ENCODE peak calls at places on chromosomes 13 and 19, in nine cellular contexts. E is cardiac muscle cell, F is IMR-90, H is AG04450, G is heart right ventricle, O is adrenal gland, J is endothelial cell of umbilical vein, W is colonic mucosa, Y is MM.1S. R is an unnamed sample. For H3K27me3, the result is how much of the 10 kb centered on the place peaks cover.

GRCh38 chr13:99379856-99380255 is 72.7 kb upstream of the GPR183 start:
- DNase-seq in E (no peak), F (no peak), H (no peak), G (no peak), O (no peak), J (no peak), W (no peak), Y (no peak), R (no peak)

GRCh38 chr13:29911781-29912478 is 61.5 kb upstream of the UBL3 start:
- DNase-seq in E (no peak), F (no peak), H (no peak), G (no peak), O (no peak), J (no peak), W (no peak), Y (no peak), R (no peak)

GRCh38 chr13:91247768-91248167 is 99.7 kb upstream of the MIR17HG start:
- DNase-seq in E (peak), F (no peak), H (no peak), G (no peak), O (no peak), J (peak), W (no peak), Y (peak), R (no peak)

GRCh38 chr13:107516517-107516916 is 698.8 kb downstream of the LIG4 start:
- DNase-seq in E (no peak), F (peak), H (no peak), G (no peak), O (no peak), J (no peak), W (no peak), Y (no peak), R (no peak)

GRCh38 chr13:107993239-107993948 is 221.9 kb downstream of the LIG4 start:
- DNase-seq in E (no peak), F (no peak), H (no peak), G (no peak), O (no peak), J (no peak), W (no peak), Y (no peak), R (peak)

GRCh38 chr19:18253716-18254115 is 20.5 kb downstream of the IQCN start:
- DNase-seq in E (no peak), F (no peak), H (no peak), G (no peak), O (no peak), J (no peak), W (peak), Y (no peak), R (no peak)

GRCh38 chr19:8655340-8655709 is 24.9 kb downstream of the NFILZ start:
- DNase-seq in E (no peak), F (no peak), H (no peak), G (no peak), O (no peak), J (no peak), W (no peak), Y (peak), R (no peak)

GRCh38 chr19:2455481-2456300 is 1.1 kb downstream of the LMNB2 start:
- DNase-seq in E (peak), F (no peak), H (no peak), G (peak), O (peak), J (no peak), W (peak), Y (peak), R (no peak)

GRCh38 chr13:20923272-20923671 is 20.7 kb upstream of the XPO4 start:
- DNase-seq in E (no peak), F (no peak), H (no peak), G (no peak), O (no peak), J (no peak), W (no peak), Y (no peak), R (no peak)

GRCh38 chr13:84137292-84137691 is 255.0 kb upstream of the SLITRK1 start:
- DNase-seq in E (peak), F (no peak), H (no peak), G (no peak), O (no peak), J (no peak), W (no peak), Y (peak), R (no peak)

GRCh38 chr13:109951491-109951890 is 165.1 kb upstream of the IRS2 start:
- DNase-seq in E (no peak), F (no peak), H (no peak), G (no peak), O (no peak), J (no peak), W (no peak), Y (no peak), R (no peak)

GRCh38 chr19:55809381-55810058 is 22.3 kb downstream of the NLRP11 start:
- DNase-seq in E (peak), F (peak), H (no peak), G (peak), O (peak), J (peak), W (peak), Y (peak), R (no peak)

GRCh38 chr13:70237131-70237530 is 128.9 kb upstream of the KLHL1 start:
- DNase-seq in E (no peak), F (no peak), H (no peak), G (no peak), O (no peak), J (no peak), W (no peak), Y (no peak), R (no peak)

GRCh38 chr19:16040642-16041041 is 35.7 kb upstream of the TPM4 start:
- DNase-seq in E (peak), F (peak), H (no peak), G (no peak), O (no peak), J (peak), W (no peak), Y (no peak), R (no peak)

GRCh38 chr13:41562541-41563178 is 105.3 kb downstream of the RGCC start:
- DNase-seq in E (no peak), F (no peak), H (no peak), G (no peak), O (no peak), J (no peak), W (no peak), Y (no peak), R (no peak)

GRCh38 chr19:17602217-17602616 is 46.8 kb downstream of the COLGALT1 start:
- DNase-seq in E (no peak), F (no peak), H (no peak), G (no peak), O (no peak), J (no peak), W (no peak), Y (no peak), R (no peak)

GRCh38 chr19:51740356-51740755 is 11.3 kb downstream of the FPR1 start:
- DNase-seq in E (no peak), F (no peak), H (no peak), G (no peak), O (no peak), J (no peak), W (no peak), Y (no peak), R (no peak)

GRCh38 chr13:102440259-102440936 is 38.5 kb upstream of the FGF14 start:
- DNase-seq in E (no peak), F (no peak), H (no peak), G (no peak), O (no peak), J (no peak), W (peak), Y (peak), R (peak)

GRCh38 chr19:39592381-39592780 is 9.9 kb upstream of the LGALS13 start:
- DNase-seq in E (no peak), F (no peak), H (no peak), G (no peak), O (no peak), J (no peak), W (no peak), Y (no peak), R (no peak)

GRCh38 chr13:92175330-92175729 is 776.9 kb downstream of the GPC5 start:
- DNase-seq in E (peak), F (peak), H (peak), G (no peak), O (no peak), J (no peak), W (peak), Y (peak), R (peak)

GRCh38 chr13:97191615-97192014 is 30.5 kb upstream of the MBNL2 start:
- DNase-seq in E (no peak), F (no peak), H (no peak), G (no peak), O (no peak), J (no peak), W (no peak), Y (no peak), R (no peak)

GRCh38 chr19:30682576-30683536 is 310.7 kb downstream of the ZNF536 start:
- DNase-seq in E (peak), F (peak), H (peak), G (peak), O (peak), J (peak), W (peak), Y (peak), R (no peak)

GRCh38 chr19:51097166-51097736 is 11.0 kb downstream of the CTU1 start:
- DNase-seq in E (peak), F (peak), H (no peak), G (peak), O (peak), J (peak), W (peak), Y (peak), R (no peak)

GRCh38 chr13:60990032-60990733 is 425.5 kb downstream of the PCDH20 start:
- DNase-seq in E (no peak), F (no peak), H (no peak), G (no peak), O (no peak), J (no peak), W (no peak), Y (no peak), R (no peak)

GRCh38 chr13:109396266-109396665 is 390.1 kb downstream of the IRS2 start:
- DNase-seq in E (no peak), F (no peak), H (no peak), G (no peak), O (no peak), J (no peak), W (no peak), Y (no peak), R (no peak)

GRCh38 chr13:54484166-54484565 is 1455.6 kb downstream of the OLFM4 start:
- DNase-seq in E (no peak), F (no peak), H (no peak), G (no peak), O (no peak), J (no peak), W (no peak), Y (no peak), R (no peak)

GRCh38 chr19:56477429-56478338 is 539 bp upstream of the ZNF667 start:
- DNase-seq in E (peak), F (peak), H (peak), G (peak), O (peak), J (peak), W (peak), Y (no peak), R (peak)

GRCh38 chr13:27975579-27976361 is 6.7 kb upstream of the CDX2 start:
- DNase-seq in E (no peak), F (no peak), H (no peak), G (no peak), O (no peak), J (no peak), W (no peak), Y (no peak), R (no peak)

GRCh38 chr13:78586706-78587105 is 16.6 kb downstream of the POU4F1 start:
- DNase-seq in E (no peak), F (no peak), H (no peak), G (no peak), O (no peak), J (no peak), W (no peak), Y (no peak), R (no peak)
- TF ChIP-seq CTCF in E (peak), F (no peak), H (peak), G (no peak), O (no peak), J (peak), W (no peak), Y (no peak), R (peak)

GRCh38 chr19:14091086-14091884 is 734 bp upstream of the SAMD1 start:
- DNase-seq in E (peak), F (peak), H (no peak), G (no peak), O (peak), J (peak), W (peak), Y (peak), R (no peak)

GRCh38 chr19:14090509-14091085 is at the start of gene SAMD1:
- DNase-seq in E (peak), F (peak), H (peak), G (peak), O (peak), J (peak), W (peak), Y (peak), R (no peak)

GRCh38 chr19:14089662-14090508 is 666 bp downstream of the SAMD1 start:
- DNase-seq in E (peak), F (peak), H (no peak), G (peak), O (peak), J (peak), W (no peak), Y (peak), R (no peak)

GRCh38 chr19:14093117-14093784 is 2.7 kb upstream of the SAMD1 start:
- DNase-seq in E (no peak), F (no peak), H (no peak), G (no peak), O (no peak), J (no peak), W (no peak), Y (no peak), R (no peak)

DNA sequence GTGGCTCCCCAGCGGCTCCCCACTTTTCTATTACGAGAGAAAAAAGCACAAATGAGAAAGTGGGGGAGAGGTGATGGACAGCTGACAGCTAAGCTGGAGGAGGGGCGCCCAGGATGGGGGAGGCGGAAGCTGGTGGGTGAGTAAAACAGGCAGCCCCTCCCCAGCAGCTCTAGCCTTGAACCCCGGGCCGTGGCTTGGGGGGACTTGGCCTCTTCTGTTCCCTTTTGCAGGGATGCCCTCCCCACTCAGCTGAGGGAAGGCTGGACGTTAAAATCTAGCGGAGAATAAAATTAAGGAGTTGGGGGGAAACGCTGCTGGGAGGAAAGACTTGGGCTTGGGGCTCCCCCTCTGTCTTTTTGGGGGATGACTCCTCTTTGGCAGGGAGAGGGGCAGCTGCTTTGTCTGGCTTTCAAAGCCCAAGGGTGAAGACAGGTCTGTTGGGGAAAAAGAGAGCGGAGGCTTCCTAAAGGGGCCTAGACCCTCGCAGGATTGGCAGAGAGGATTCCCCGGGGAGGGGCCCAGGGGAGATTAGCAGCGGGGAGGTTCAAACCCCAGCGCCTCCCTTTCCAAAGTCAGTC is 1.4 kb upstream of the SAMD1 start:
- DNase-seq in E (no peak), F (no peak), H (no peak), G (no peak), O (no peak), J (no peak), W (no peak), Y (no peak), R (no peak)
- H3K4me3 ChIP-seq in E (peak), F (peak), H (peak), G (peak), O (no peak), J (peak), W (peak), Y (peak), R (peak)

GRCh38 chr19:35848919-35849505 is 3.3 kb downstream of the NPHS1 start:
- DNase-seq in E (no peak), F (no peak), H (no peak), G (no peak), O (no peak), J (no peak), W (no peak), Y (no peak), R (no peak)

GRCh38 chr19:35853038-35853756 is 893 bp upstream of the NPHS1 start:
- DNase-seq in E (no peak), F (no peak), H (no peak), G (no peak), O (no peak), J (no peak), W (no peak), Y (no peak), R (no peak)

GRCh38 chr19:35848486-35848885 is 3.8 kb downstream of the NPHS1 start:
- DNase-seq in E (no peak), F (no peak), H (no peak), G (no peak), O (no peak), J (no peak), W (no peak), Y (no peak), R (no peak)

GRCh38 chr19:35851213-35852028 is 883 bp downstream of the NPHS1 start:
- DNase-seq in E (no peak), F (no peak), H (no peak), G (no peak), O (no peak), J (no peak), W (no peak), Y (no peak), R (no peak)

GRCh38 chr19:35852029-35852780 is at the start of gene NPHS1:
- DNase-seq in E (no peak), F (no peak), H (no peak), G (no peak), O (no peak), J (no peak), W (no peak), Y (no peak), R (no peak)
- H3K27me3 ChIP-seq in E (under half), F (half or more), H (half or more), G (half or more), O (half or more), J (under half), W (under half), Y (half or more), R (half or more)

GRCh38 chr13:46526763-46527162 is 26.2 kb upstream of the LRCH1 start:
- DNase-seq in E (no peak), F (no peak), H (no peak), G (no peak), O (no peak), J (no peak), W (no peak), Y (no peak), R (no peak)
- TF ChIP-seq CTCF in E (no peak), F (no peak), H (no peak), G (no peak), O (no peak), J (no peak), W (no peak), Y (no peak), R (no peak)

DNA sequence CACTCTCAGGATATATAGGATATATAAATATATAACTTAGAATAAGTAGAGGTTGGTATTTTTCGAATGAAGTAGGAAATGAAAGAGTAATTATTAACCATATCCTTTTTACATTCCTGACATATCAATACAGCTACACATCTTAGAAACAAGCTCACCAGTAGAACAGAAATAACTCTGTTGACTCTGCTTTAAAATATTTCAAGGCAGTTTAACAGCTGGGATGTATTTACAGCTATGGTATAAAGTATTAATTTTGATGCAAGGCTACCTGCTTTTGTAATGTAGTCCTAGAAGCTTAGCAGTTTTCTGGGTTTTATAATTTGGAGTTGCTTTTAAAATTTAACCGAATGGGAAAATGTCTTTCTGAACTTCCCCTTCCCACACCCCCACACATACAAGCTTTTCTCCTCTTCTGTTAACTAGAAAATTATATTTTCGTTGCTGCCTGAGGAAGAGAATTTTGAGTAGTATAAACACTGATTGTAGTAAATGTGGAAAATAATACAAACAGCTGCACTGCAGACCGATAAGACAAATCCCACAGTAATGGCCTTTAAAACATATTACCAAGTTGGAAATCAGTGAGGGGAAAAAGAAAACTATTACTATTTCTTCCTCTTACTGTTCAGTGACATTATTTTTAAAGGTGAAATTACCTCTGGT is 147.7 kb downstream of the GGACT start:
- DNase-seq in E (peak), F (peak), H (peak), G (no peak), O (no peak), J (peak), W (no peak), Y (no peak), R (peak)
- H3K4me3 ChIP-seq in E (no peak), F (no peak), H (peak), G (no peak), O (no peak), J (no peak), W (no peak), Y (no peak), R (no peak)

DNA sequence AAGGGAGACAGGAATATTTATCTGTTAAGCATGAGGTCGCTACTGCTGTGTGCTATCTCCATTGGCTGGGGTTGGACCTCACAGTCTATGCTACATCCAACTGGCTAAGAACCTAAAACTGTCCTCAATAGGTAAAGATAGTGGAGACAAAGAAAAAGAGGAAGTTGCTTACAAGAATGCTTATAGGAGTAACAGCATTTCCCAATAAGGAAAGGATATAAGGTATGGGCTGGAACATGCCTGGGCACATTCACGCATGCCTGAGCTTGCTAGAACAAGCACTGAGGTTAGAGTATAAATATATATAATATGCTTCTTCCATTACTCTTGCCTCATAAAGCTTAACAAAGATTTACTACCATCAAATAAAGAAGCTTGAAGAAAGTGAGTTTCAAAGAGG is 47.9 kb upstream of the CEACAM21 start:
- DNase-seq in E (no peak), F (no peak), H (no peak), G (no peak), O (no peak), J (no peak), W (no peak), Y (no peak), R (no peak)
- H3K27me3 ChIP-seq in E (under half), F (under half), H (under half), G (under half), O (under half), J (under half), W (under half), Y (under half), R (under half)

DNA sequence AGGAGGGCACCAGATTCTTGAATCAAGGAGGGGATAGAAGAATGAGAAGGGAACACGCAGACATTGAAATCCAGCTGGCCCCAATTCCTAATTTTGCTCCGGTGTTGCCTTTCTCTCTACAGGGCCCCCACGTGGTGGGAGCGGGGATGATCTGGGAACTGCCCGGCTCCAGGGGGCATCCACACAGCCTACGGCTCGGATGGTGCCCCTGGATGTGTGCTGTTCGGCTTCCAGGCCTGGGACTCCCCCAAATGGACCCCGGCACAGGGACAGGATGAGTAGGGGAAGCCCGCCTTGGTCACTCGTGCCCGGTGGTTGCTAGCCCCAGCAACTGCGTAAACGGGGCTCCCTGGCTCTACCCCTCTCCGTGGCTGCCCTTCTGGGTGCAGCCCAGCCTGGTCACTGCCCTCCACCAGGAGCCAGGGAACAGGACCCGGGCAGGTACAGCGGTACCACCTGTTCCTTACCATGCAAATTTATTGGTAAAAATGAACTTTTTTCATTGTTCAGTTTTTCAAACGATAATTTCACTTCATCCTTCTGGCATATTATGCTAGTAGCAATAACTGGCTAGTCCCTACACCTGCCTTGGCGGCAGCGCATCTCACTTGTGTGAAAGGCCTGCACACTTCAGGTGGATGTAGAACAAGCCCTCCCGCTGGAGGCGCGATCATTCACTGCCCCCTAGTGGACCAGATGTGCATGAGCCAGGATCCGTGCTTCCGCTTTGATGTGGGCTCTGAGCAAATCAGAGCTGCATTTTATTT is 111.6 kb downstream of the TEX26 start:
- DNase-seq in E (peak), F (peak), H (peak), G (peak), O (peak), J (peak), W (peak), Y (peak), R (no peak)
- TF ChIP-seq CTCF in E (peak), F (peak), H (peak), G (peak), O (peak), J (peak), W (peak), Y (peak), R (peak)